ENCODE peak calls at places on chromosomes 16 and 17, in nine cellular contexts. One of them, this sample, is unnamed.

GRCh38 chr16:12758031-12758669 is 45.5 kb downstream of the CPPED1 start:
- DNase-seq in heart left ventricle: no peak
- DNase-seq in NCI-H1105: no peak
- DNase-seq in AG04450: no peak
- DNase-seq in naive thymus-derived CD8-positive, alpha-beta T cell: no peak
- DNase-seq in activated CD8-positive, alpha-beta T cell treated with anti-CD3 and anti-CD28 coated beads for 36 hours: no peak
- DNase-seq in T-helper 1 cell: no peak
- DNase-seq in progenitor cell of endocrine pancreas: no peak
- DNase-seq in heart right ventricle: no peak
- DNase-seq in this sample: no peak

GRCh38 chr16:10040136-10041080 is 141.8 kb downstream of the GRIN2A start:
- DNase-seq in heart left ventricle: no peak
- DNase-seq in NCI-H1105: no peak
- DNase-seq in AG04450: no peak
- DNase-seq in naive thymus-derived CD8-positive, alpha-beta T cell: no peak
- DNase-seq in activated CD8-positive, alpha-beta T cell treated with anti-CD3 and anti-CD28 coated beads for 36 hours: no peak
- DNase-seq in T-helper 1 cell: no peak
- DNase-seq in progenitor cell of endocrine pancreas: no peak
- DNase-seq in heart right ventricle: no peak
- DNase-seq in this sample: no peak

GRCh38 chr17:3009411-3009920 is 53.9 kb downstream of the OR1D5 start:
- DNase-seq in heart left ventricle: peak
- DNase-seq in NCI-H1105: no peak
- DNase-seq in AG04450: no peak
- DNase-seq in naive thymus-derived CD8-positive, alpha-beta T cell: no peak
- DNase-seq in activated CD8-positive, alpha-beta T cell treated with anti-CD3 and anti-CD28 coated beads for 36 hours: no peak
- DNase-seq in T-helper 1 cell: no peak
- DNase-seq in progenitor cell of endocrine pancreas: no peak
- DNase-seq in heart right ventricle: no peak
- DNase-seq in this sample: no peak

GRCh38 chr16:8751481-8752311 is 45.7 kb downstream of the TMEM186 start:
- DNase-seq in heart left ventricle: no peak
- DNase-seq in NCI-H1105: no peak
- DNase-seq in AG04450: peak
- DNase-seq in naive thymus-derived CD8-positive, alpha-beta T cell: no peak
- DNase-seq in activated CD8-positive, alpha-beta T cell treated with anti-CD3 and anti-CD28 coated beads for 36 hours: no peak
- DNase-seq in T-helper 1 cell: no peak
- DNase-seq in progenitor cell of endocrine pancreas: no peak
- DNase-seq in heart right ventricle: no peak
- DNase-seq in this sample: no peak

GRCh38 chr17:78249836-78250806 is 18.7 kb downstream of the TMEM235 start:
- DNase-seq in heart left ventricle: peak
- DNase-seq in NCI-H1105: no peak
- DNase-seq in AG04450: no peak
- DNase-seq in naive thymus-derived CD8-positive, alpha-beta T cell: no peak
- DNase-seq in activated CD8-positive, alpha-beta T cell treated with anti-CD3 and anti-CD28 coated beads for 36 hours: no peak
- DNase-seq in T-helper 1 cell: no peak
- DNase-seq in progenitor cell of endocrine pancreas: no peak
- DNase-seq in heart right ventricle: no peak
- DNase-seq in this sample: no peak

GRCh38 chr16:4674926-4675530 is 18.3 kb upstream of the NUDT16L1 start:
- DNase-seq in heart left ventricle: no peak
- DNase-seq in NCI-H1105: no peak
- DNase-seq in AG04450: no peak
- DNase-seq in naive thymus-derived CD8-positive, alpha-beta T cell: no peak
- DNase-seq in activated CD8-positive, alpha-beta T cell treated with anti-CD3 and anti-CD28 coated beads for 36 hours: no peak
- DNase-seq in T-helper 1 cell: no peak
- DNase-seq in progenitor cell of endocrine pancreas: no peak
- DNase-seq in heart right ventricle: no peak
- DNase-seq in this sample: no peak

GRCh38 chr17:61996916-61997605 is 68.0 kb downstream of the MED13 start:
- DNase-seq in heart left ventricle: no peak
- DNase-seq in NCI-H1105: no peak
- DNase-seq in AG04450: no peak
- DNase-seq in naive thymus-derived CD8-positive, alpha-beta T cell: no peak
- DNase-seq in activated CD8-positive, alpha-beta T cell treated with anti-CD3 and anti-CD28 coated beads for 36 hours: no peak
- DNase-seq in T-helper 1 cell: no peak
- DNase-seq in progenitor cell of endocrine pancreas: no peak
- DNase-seq in heart right ventricle: no peak
- DNase-seq in this sample: no peak

GRCh38 chr16:69917739-69918138 is 33.4 kb upstream of the CLEC18A start:
- DNase-seq in heart left ventricle: no peak
- DNase-seq in NCI-H1105: no peak
- DNase-seq in AG04450: peak
- DNase-seq in naive thymus-derived CD8-positive, alpha-beta T cell: no peak
- DNase-seq in activated CD8-positive, alpha-beta T cell treated with anti-CD3 and anti-CD28 coated beads for 36 hours: no peak
- DNase-seq in T-helper 1 cell: no peak
- DNase-seq in progenitor cell of endocrine pancreas: peak
- DNase-seq in heart right ventricle: no peak
- DNase-seq in this sample: no peak

GRCh38 chr17:5078106-5079028 is at the start of gene ZFP3:
- DNase-seq in heart left ventricle: peak
- DNase-seq in NCI-H1105: peak
- DNase-seq in AG04450: peak
- DNase-seq in naive thymus-derived CD8-positive, alpha-beta T cell: peak
- DNase-seq in activated CD8-positive, alpha-beta T cell treated with anti-CD3 and anti-CD28 coated beads for 36 hours: peak
- DNase-seq in T-helper 1 cell: peak
- DNase-seq in progenitor cell of endocrine pancreas: no peak
- DNase-seq in heart right ventricle: peak
- DNase-seq in this sample: peak

GRCh38 chr16:67177743-67178699 is 5.7 kb downstream of the MATCAP1 start:
- DNase-seq in heart left ventricle: no peak
- DNase-seq in NCI-H1105: peak
- DNase-seq in AG04450: no peak
- DNase-seq in naive thymus-derived CD8-positive, alpha-beta T cell: peak
- DNase-seq in activated CD8-positive, alpha-beta T cell treated with anti-CD3 and anti-CD28 coated beads for 36 hours: peak
- DNase-seq in T-helper 1 cell: peak
- DNase-seq in progenitor cell of endocrine pancreas: peak
- DNase-seq in heart right ventricle: peak
- DNase-seq in this sample: peak

GRCh38 chr17:2456475-2456874 is 55.2 kb downstream of the METTL16 start:
- DNase-seq in heart left ventricle: no peak
- DNase-seq in NCI-H1105: no peak
- DNase-seq in AG04450: no peak
- DNase-seq in naive thymus-derived CD8-positive, alpha-beta T cell: no peak
- DNase-seq in activated CD8-positive, alpha-beta T cell treated with anti-CD3 and anti-CD28 coated beads for 36 hours: no peak
- DNase-seq in T-helper 1 cell: no peak
- DNase-seq in progenitor cell of endocrine pancreas: no peak
- DNase-seq in heart right ventricle: no peak
- DNase-seq in this sample: no peak

GRCh38 chr17:82092995-82093751 is 4.9 kb downstream of the FASN start:
- DNase-seq in heart left ventricle: peak
- DNase-seq in NCI-H1105: no peak
- DNase-seq in AG04450: no peak
- DNase-seq in naive thymus-derived CD8-positive, alpha-beta T cell: no peak
- DNase-seq in activated CD8-positive, alpha-beta T cell treated with anti-CD3 and anti-CD28 coated beads for 36 hours: no peak
- DNase-seq in T-helper 1 cell: no peak
- DNase-seq in progenitor cell of endocrine pancreas: no peak
- DNase-seq in heart right ventricle: peak
- DNase-seq in this sample: peak

GRCh38 chr17:59842901-59843652 is 49.7 kb downstream of the TUBD1 start:
- DNase-seq in heart left ventricle: no peak
- DNase-seq in NCI-H1105: no peak
- DNase-seq in AG04450: peak
- DNase-seq in naive thymus-derived CD8-positive, alpha-beta T cell: no peak
- DNase-seq in activated CD8-positive, alpha-beta T cell treated with anti-CD3 and anti-CD28 coated beads for 36 hours: peak
- DNase-seq in T-helper 1 cell: no peak
- DNase-seq in progenitor cell of endocrine pancreas: no peak
- DNase-seq in heart right ventricle: no peak
- DNase-seq in this sample: no peak

GRCh38 chr16:88064011-88064888 is 113.0 kb downstream of the BANP start:
- DNase-seq in heart left ventricle: peak
- DNase-seq in NCI-H1105: no peak
- DNase-seq in AG04450: no peak
- DNase-seq in naive thymus-derived CD8-positive, alpha-beta T cell: no peak
- DNase-seq in activated CD8-positive, alpha-beta T cell treated with anti-CD3 and anti-CD28 coated beads for 36 hours: no peak
- DNase-seq in T-helper 1 cell: no peak
- DNase-seq in progenitor cell of endocrine pancreas: no peak
- DNase-seq in heart right ventricle: no peak
- DNase-seq in this sample: peak

GRCh38 chr16:31134091-31134571 is 1.4 kb downstream of the PRSS8 start:
- DNase-seq in heart left ventricle: no peak
- DNase-seq in NCI-H1105: peak
- DNase-seq in AG04450: no peak
- DNase-seq in naive thymus-derived CD8-positive, alpha-beta T cell: no peak
- DNase-seq in activated CD8-positive, alpha-beta T cell treated with anti-CD3 and anti-CD28 coated beads for 36 hours: no peak
- DNase-seq in T-helper 1 cell: no peak
- DNase-seq in progenitor cell of endocrine pancreas: no peak
- DNase-seq in heart right ventricle: no peak
- DNase-seq in this sample: no peak

GRCh38 chr16:87819983-87820382 is 49.3 kb downstream of the SLC7A5 start:
- DNase-seq in heart left ventricle: no peak
- DNase-seq in NCI-H1105: no peak
- DNase-seq in AG04450: no peak
- DNase-seq in naive thymus-derived CD8-positive, alpha-beta T cell: no peak
- DNase-seq in activated CD8-positive, alpha-beta T cell treated with anti-CD3 and anti-CD28 coated beads for 36 hours: no peak
- DNase-seq in T-helper 1 cell: no peak
- DNase-seq in progenitor cell of endocrine pancreas: no peak
- DNase-seq in heart right ventricle: no peak
- DNase-seq in this sample: no peak

This sample was measured in left ventricle myocardium inferior.